ENCODE peak calls at places on chromosomes 1 and 21, in four cellular contexts. N, V, O and R are unnamed samples.

GRCh38 chr1:108057536-108057935 is 92.6 kb upstream of the VAV3 start:
- DNase-seq in N (peak), V (peak), O (peak), R (no peak)

GRCh38 chr1:42730002-42730401 is 10.0 kb downstream of the CLDN19 start:
- DNase-seq in N (no peak), V (no peak), O (no peak), R (no peak)

GRCh38 chr1:183673605-183674150 is 20.6 kb upstream of the APOBEC4 start:
- DNase-seq in N (no peak), V (no peak), O (no peak), R (no peak)

GRCh38 chr21:41663805-41664788 is 102.8 kb downstream of the RIPK4 start:
- DNase-seq in N (no peak), V (peak), O (no peak), R (no peak)

GRCh38 chr1:197388801-197389200 is 120.7 kb downstream of the CRB1 start:
- DNase-seq in N (no peak), V (no peak), O (no peak), R (no peak)

GRCh38 chr1:175804556-175804955 is 61.2 kb upstream of the TNR start:
- DNase-seq in N (no peak), V (no peak), O (no peak), R (no peak)

GRCh38 chr1:52727114-52727586 is 897 bp downstream of the ZYG11B start:
- DNase-seq in N (peak), V (peak), O (no peak), R (no peak)

GRCh38 chr1:235441159-235441685 is 63.0 kb downstream of the B3GALNT2 start:
- DNase-seq in N (no peak), V (no peak), O (no peak), R (no peak)

GRCh38 chr1:232355162-232356006 is 274.5 kb downstream of the SIPA1L2 start:
- DNase-seq in N (no peak), V (no peak), O (no peak), R (no peak)

GRCh38 chr1:6260961-6261614 is at the start of gene GPR153:
- DNase-seq in N (peak), V (peak), O (peak), R (no peak)

GRCh38 chr21:36171741-36172331 is 15.2 kb downstream of the DOP1B start:
- DNase-seq in N (peak), V (no peak), O (no peak), R (no peak)

GRCh38 chr21:41640756-41641509 is 125.9 kb downstream of the RIPK4 start:
- DNase-seq in N (no peak), V (no peak), O (no peak), R (no peak)

GRCh38 chr1:26602378-26602959 is 72.9 kb downstream of the RPS6KA1 start:
- DNase-seq in N (no peak), V (peak), O (no peak), R (peak)

GRCh38 chr1:174912243-174912642 is 87.5 kb upstream of the CACYBP start:
- DNase-seq in N (no peak), V (no peak), O (no peak), R (no peak)

GRCh38 chr1:161038523-161039153 is at the start of gene TSTD1:
- DNase-seq in N (peak), V (no peak), O (no peak), R (no peak)

GRCh38 chr21:28127390-28127789 is 865.3 kb downstream of the LTN1 start:
- DNase-seq in N (no peak), V (peak), O (no peak), R (no peak)

GRCh38 chr1:167715653-167716302 is 6.0 kb upstream of the MPZL1 start:
- DNase-seq in N (no peak), V (no peak), O (no peak), R (peak)

GRCh38 chr1:184696403-184696802 is 58.3 kb downstream of the EDEM3 start:
- DNase-seq in N (no peak), V (no peak), O (no peak), R (no peak)

GRCh38 chr1:91876040-91876470 is 9.9 kb downstream of the TGFBR3 start:
- DNase-seq in N (no peak), V (no peak), O (no peak), R (no peak)

GRCh38 chr1:110606784-110607662 is 865 bp upstream of the KCNA2 start:
- DNase-seq in N (peak), V (no peak), O (no peak), R (no peak)

GRCh38 chr1:55735110-55735509 is 519.9 kb upstream of the USP24 start:
- DNase-seq in N (no peak), V (no peak), O (no peak), R (no peak)

GRCh38 chr1:27042670-27043069 is 30.0 kb upstream of the TENT5B start:
- DNase-seq in N (no peak), V (no peak), O (no peak), R (no peak)

GRCh38 chr1:100971021-100971420 is 54.6 kb downstream of the DPH5 start:
- DNase-seq in N (no peak), V (no peak), O (no peak), R (no peak)

GRCh38 chr21:44702973-44703730 is 6.2 kb downstream of the KRTAP10-12 start:
- DNase-seq in N (no peak), V (no peak), O (no peak), R (no peak)

GRCh38 chr1:158121604-158122254 is 59.0 kb upstream of the CD1D start:
- DNase-seq in N (no peak), V (peak), O (no peak), R (no peak)

GRCh38 chr1:236623371-236624166 is 19.3 kb upstream of the HEATR1 start:
- DNase-seq in N (no peak), V (peak), O (no peak), R (no peak)

GRCh38 chr1:7149080-7149838 is 364.0 kb downstream of the CAMTA1 start:
- DNase-seq in N (peak), V (no peak), O (no peak), R (no peak)

GRCh38 chr1:213761845-213762407 is 225.8 kb upstream of the PROX1 start:
- DNase-seq in N (no peak), V (no peak), O (no peak), R (no peak)

GRCh38 chr1:84862810-84863251 is 30.2 kb downstream of the LPAR3 start:
- DNase-seq in N (no peak), V (no peak), O (no peak), R (no peak)

GRCh38 chr21:44983421-44984206 is 43.8 kb downstream of the SLX9 start:
- DNase-seq in N (peak), V (no peak), O (peak), R (no peak)

GRCh38 chr1:226634156-226634588 is 85.6 kb downstream of the STUM start:
- DNase-seq in N (peak), V (peak), O (peak), R (peak)

GRCh38 chr1:53430256-53430655 is 28.9 kb upstream of the DMRTB1 start:
- DNase-seq in N (no peak), V (no peak), O (no peak), R (no peak)

GRCh38 chr1:68442822-68443556 is 6.8 kb downstream of the RPE65 start:
- DNase-seq in N (no peak), V (peak), O (no peak), R (no peak)

GRCh38 chr1:30058966-30059365 is 664.4 kb downstream of the MATN1 start:
- DNase-seq in N (no peak), V (peak), O (no peak), R (no peak)

GRCh38 chr1:11855430-11855829 is 3.3 kb downstream of the NPPB start:
- DNase-seq in N (no peak), V (no peak), O (no peak), R (no peak)

GRCh38 chr1:94522304-94522703 is 19.3 kb downstream of the F3 start:
- DNase-seq in N (no peak), V (peak), O (no peak), R (no peak)

GRCh38 chr1:180247061-180247460 is 17.0 kb downstream of the LHX4 start:
- DNase-seq in N (no peak), V (no peak), O (peak), R (no peak)

GRCh38 chr1:221161571-221162041 is 282.4 kb downstream of the HLX start:
- DNase-seq in N (peak), V (peak), O (no peak), R (no peak)

GRCh38 chr1:33099290-33100118 is 18.6 kb downstream of the AZIN2 start:
- DNase-seq in N (peak), V (peak), O (no peak), R (no peak)